ENCODE peak calls at places on chromosomes 6 and 20, in five cellular contexts. I is NCI-H345, E is iPS-NIHi11, W is ureter, R is Calu3. A is an unnamed sample.

GRCh38 chr6:32845381-32845884 is 1.6 kb upstream of the PSMB8 start:
- DNase-seq in I (no peak), W (no peak), E (no peak), R (no peak), A (no peak)

GRCh38 chr20:32842688-32843524 is 15.8 kb upstream of the EFCAB8 start:
- DNase-seq in I (no peak), E (no peak), R (no peak), W (no peak), A (no peak)

GRCh38 chr6:19320066-19320465 is 517.1 kb upstream of the ID4 start:
- DNase-seq in E (no peak), R (no peak), I (no peak), W (no peak), A (no peak)

GRCh38 chr20:58553166-58553696 is 38.0 kb upstream of the APCDD1L start:
- DNase-seq in E (no peak), R (no peak), I (no peak), W (peak; percentile 20), A (no peak)

GRCh38 chr6:149446791-149447376 is 37.9 kb downstream of the ZC3H12D start:
- DNase-seq in E (peak; percentile 51), W (no peak), R (no peak), I (no peak), A (no peak)

GRCh38 chr6:149964243-149965190 is 774 bp downstream of the ULBP1 start:
- DNase-seq in R (no peak), W (peak; percentile 45), I (no peak), E (peak; percentile 33), A (no peak)

GRCh38 chr6:20708367-20709124 is 174.3 kb downstream of the CDKAL1 start:
- DNase-seq in I (no peak), E (no peak), R (no peak), W (no peak), A (no peak)

GRCh38 chr20:58649288-58650180 is 1.5 kb upstream of the STX16 start:
- DNase-seq in I (no peak), R (no peak), E (peak; percentile 50), W (peak; percentile 44), A (no peak)

GRCh38 chr6:4323322-4323721 is 187.9 kb upstream of the ECI2 start:
- DNase-seq in E (no peak), I (no peak), R (no peak), W (no peak), A (no peak)

GRCh38 chr6:159819932-159820640 is 20.0 kb downstream of the PNLDC1 start:
- DNase-seq in I (no peak), R (no peak), W (no peak), E (peak; percentile 46), A (no peak)

GRCh38 chr20:63699466-63700198 is 3.2 kb downstream of the TNFRSF6B start:
- DNase-seq in R (no peak), I (no peak), W (peak; percentile 46), E (peak; percentile 21), A (no peak)

GRCh38 chr20:23086056-23086551 is at the start of gene CD93:
- DNase-seq in R (no peak), E (no peak), I (no peak), W (no peak), A (no peak)

GRCh38 chr6:131937703-131938631 is 13.2 kb downstream of the CCN2 start:
- DNase-seq in E (no peak), R (no peak), I (no peak), W (no peak), A (no peak)

GRCh38 chr6:79189760-79190159 is 44.7 kb downstream of the HMGN3 start:
- DNase-seq in W (no peak), I (no peak), R (no peak), E (no peak), A (no peak)

GRCh38 chr20:59153355-59153681 is 10.3 kb upstream of the ZNF831 start:
- DNase-seq in W (peak; percentile 81), R (no peak), I (no peak), E (no peak), A (no peak)

GRCh38 chr6:151067684-151068596 is 171.8 kb upstream of the AKAP12 start:
- DNase-seq in I (peak; percentile 78), W (peak; percentile 50), E (no peak), R (peak; percentile 76), A (peak; percentile 92)

GRCh38 chr20:14935285-14935684 is 597.9 kb upstream of the FLRT3 start:
- DNase-seq in I (no peak), R (no peak), W (no peak), E (no peak), A (no peak)

GRCh38 chr6:101741474-101742171 is 348.1 kb downstream of the GRIK2 start:
- DNase-seq in R (no peak), W (no peak), I (no peak), E (no peak), A (no peak)

GRCh38 chr20:62219992-62220665 is at the start of gene HRH3:
- DNase-seq in W (no peak), R (peak; percentile 68), I (peak; percentile 80), E (peak; percentile 98), A (no peak)